ENCODE peak calls at places on chromosomes 12 and 14, in six cellular contexts. One of them, this sample, is unnamed.

GRCh38 chr14:89266754-89267153 is 150.3 kb downstream of the FOXN3 start:
- DNase-seq in sigmoid colon: no peak
- DNase-seq in H1: no peak
- DNase-seq in transverse colon: no peak
- DNase-seq in GM12878: no peak
- DNase-seq in SK-N-SH: no peak
- DNase-seq in this sample: no peak

GRCh38 chr14:28635387-28635786 is 131.2 kb upstream of the FOXG1 start:
- DNase-seq in sigmoid colon: no peak
- DNase-seq in H1: no peak
- DNase-seq in transverse colon: no peak
- DNase-seq in GM12878: no peak
- DNase-seq in SK-N-SH: no peak
- DNase-seq in this sample: peak

GRCh38 chr14:50363734-50364113 is 33.0 kb downstream of the CDKL1 start:
- DNase-seq in sigmoid colon: no peak
- DNase-seq in H1: no peak
- DNase-seq in transverse colon: peak
- DNase-seq in GM12878: peak
- DNase-seq in SK-N-SH: no peak
- DNase-seq in this sample: peak

GRCh38 chr12:77493769-77494168 is 336.9 kb upstream of the NAV3 start:
- DNase-seq in sigmoid colon: no peak
- DNase-seq in H1: no peak
- DNase-seq in transverse colon: no peak
- DNase-seq in GM12878: no peak
- DNase-seq in SK-N-SH: no peak
- DNase-seq in this sample: no peak

GRCh38 chr14:49420201-49420600 is 166.0 kb downstream of the RPS29 start:
- DNase-seq in sigmoid colon: no peak
- DNase-seq in H1: no peak
- DNase-seq in transverse colon: no peak
- DNase-seq in GM12878: no peak
- DNase-seq in SK-N-SH: no peak
- DNase-seq in this sample: no peak

GRCh38 chr12:110972870-110973269 is 52.5 kb upstream of the MYL2 start:
- DNase-seq in sigmoid colon: no peak
- DNase-seq in H1: no peak
- DNase-seq in transverse colon: no peak
- DNase-seq in GM12878: no peak
- DNase-seq in SK-N-SH: no peak
- DNase-seq in this sample: no peak

GRCh38 chr12:48002179-48002601 is 2.1 kb downstream of the COL2A1 start:
- DNase-seq in sigmoid colon: no peak
- DNase-seq in H1: no peak
- DNase-seq in transverse colon: no peak
- DNase-seq in GM12878: no peak
- DNase-seq in SK-N-SH: peak
- DNase-seq in this sample: no peak

GRCh38 chr12:104583311-104583710 is 126.6 kb downstream of the CHST11 start:
- DNase-seq in sigmoid colon: no peak
- DNase-seq in H1: no peak
- DNase-seq in transverse colon: no peak
- DNase-seq in GM12878: no peak
- DNase-seq in SK-N-SH: no peak
- DNase-seq in this sample: no peak

GRCh38 chr12:95169368-95169767 is 47.9 kb downstream of the FGD6 start:
- DNase-seq in sigmoid colon: no peak
- DNase-seq in H1: no peak
- DNase-seq in transverse colon: peak
- DNase-seq in GM12878: no peak
- DNase-seq in SK-N-SH: no peak
- DNase-seq in this sample: no peak

GRCh38 chr12:85733984-85734383 is 102.2 kb downstream of the RASSF9 start:
- DNase-seq in sigmoid colon: no peak
- DNase-seq in H1: no peak
- DNase-seq in transverse colon: no peak
- DNase-seq in GM12878: no peak
- DNase-seq in SK-N-SH: no peak
- DNase-seq in this sample: no peak

GRCh38 chr12:49230176-49230575 is 34.7 kb upstream of the TUBA1C start:
- DNase-seq in sigmoid colon: no peak
- DNase-seq in H1: no peak
- DNase-seq in transverse colon: no peak
- DNase-seq in GM12878: no peak
- DNase-seq in SK-N-SH: no peak
- DNase-seq in this sample: no peak

GRCh38 chr12:100427078-100427477 is 46.6 kb upstream of the NR1H4 start:
- DNase-seq in sigmoid colon: no peak
- DNase-seq in H1: no peak
- DNase-seq in transverse colon: no peak
- DNase-seq in GM12878: no peak
- DNase-seq in SK-N-SH: no peak
- DNase-seq in this sample: no peak

GRCh38 chr12:121576851-121577391 is 3.9 kb downstream of the KDM2B start:
- DNase-seq in sigmoid colon: no peak
- DNase-seq in H1: peak
- DNase-seq in transverse colon: no peak
- DNase-seq in GM12878: no peak
- DNase-seq in SK-N-SH: no peak
- DNase-seq in this sample: no peak

GRCh38 chr12:131444220-131445164 is 266.4 kb upstream of the SFSWAP start:
- DNase-seq in sigmoid colon: no peak
- DNase-seq in H1: no peak
- DNase-seq in transverse colon: no peak
- DNase-seq in GM12878: no peak
- DNase-seq in SK-N-SH: no peak
- DNase-seq in this sample: no peak

GRCh38 chr12:20463920-20464524 is 95.7 kb downstream of the PDE3A start:
- DNase-seq in sigmoid colon: no peak
- DNase-seq in H1: no peak
- DNase-seq in transverse colon: no peak
- DNase-seq in GM12878: no peak
- DNase-seq in SK-N-SH: peak
- DNase-seq in this sample: no peak

GRCh38 chr12:53231859-53232640 is at the start of gene RARG:
- DNase-seq in sigmoid colon: peak
- DNase-seq in H1: no peak
- DNase-seq in transverse colon: peak
- DNase-seq in GM12878: no peak
- DNase-seq in SK-N-SH: peak
- DNase-seq in this sample: peak

GRCh38 chr14:93047187-93047586 is 68.5 kb downstream of the ITPK1 start:
- DNase-seq in sigmoid colon: no peak
- DNase-seq in H1: no peak
- DNase-seq in transverse colon: no peak
- DNase-seq in GM12878: no peak
- DNase-seq in SK-N-SH: no peak
- DNase-seq in this sample: no peak

GRCh38 chr14:78519863-78520262 is 349.7 kb downstream of the NRXN3 start:
- DNase-seq in sigmoid colon: no peak
- DNase-seq in H1: peak
- DNase-seq in transverse colon: peak
- DNase-seq in GM12878: no peak
- DNase-seq in SK-N-SH: no peak
- DNase-seq in this sample: no peak

GRCh38 chr12:73106296-73106695 is 834.1 kb downstream of the TRHDE start:
- DNase-seq in sigmoid colon: no peak
- DNase-seq in H1: no peak
- DNase-seq in transverse colon: no peak
- DNase-seq in GM12878: no peak
- DNase-seq in SK-N-SH: no peak
- DNase-seq in this sample: no peak

GRCh38 chr12:94513527-94513926 is 53.9 kb upstream of the CEP83 start:
- DNase-seq in sigmoid colon: no peak
- DNase-seq in H1: no peak
- DNase-seq in transverse colon: no peak
- DNase-seq in GM12878: no peak
- DNase-seq in SK-N-SH: no peak
- DNase-seq in this sample: no peak

GRCh38 chr14:58245562-58245961 is 919 bp downstream of the PSMA3 start:
- DNase-seq in sigmoid colon: no peak
- DNase-seq in H1: no peak
- DNase-seq in transverse colon: no peak
- DNase-seq in GM12878: no peak
- DNase-seq in SK-N-SH: no peak
- DNase-seq in this sample: no peak

GRCh38 chr14:58239259-58240210 is 5.1 kb upstream of the PSMA3 start:
- DNase-seq in sigmoid colon: peak
- DNase-seq in H1: peak
- DNase-seq in transverse colon: peak
- DNase-seq in GM12878: peak
- DNase-seq in SK-N-SH: no peak
- DNase-seq in this sample: peak

GRCh38 chr14:58243790-58244555 is 670 bp upstream of the PSMA3 start:
- DNase-seq in sigmoid colon: no peak
- DNase-seq in H1: no peak
- DNase-seq in transverse colon: no peak
- DNase-seq in GM12878: no peak
- DNase-seq in SK-N-SH: no peak
- DNase-seq in this sample: no peak

GRCh38 chr14:58249611-58250010 is 5.0 kb downstream of the PSMA3 start:
- DNase-seq in sigmoid colon: no peak
- DNase-seq in H1: no peak
- DNase-seq in transverse colon: no peak
- DNase-seq in GM12878: no peak
- DNase-seq in SK-N-SH: no peak
- DNase-seq in this sample: no peak

GRCh38 chr14:58244556-58245387 is at the start of gene PSMA3:
- DNase-seq in sigmoid colon: peak
- DNase-seq in H1: peak
- DNase-seq in transverse colon: peak
- DNase-seq in GM12878: peak
- DNase-seq in SK-N-SH: peak
- DNase-seq in this sample: peak
- TF ChIP-seq EP300 in sigmoid colon: no peak
- TF ChIP-seq EP300 in H1: no peak
- TF ChIP-seq EP300 in transverse colon: no peak
- TF ChIP-seq EP300 in GM12878: no peak
- TF ChIP-seq EP300 in SK-N-SH: no peak
- TF ChIP-seq EP300 in this sample: peak

DNA sequence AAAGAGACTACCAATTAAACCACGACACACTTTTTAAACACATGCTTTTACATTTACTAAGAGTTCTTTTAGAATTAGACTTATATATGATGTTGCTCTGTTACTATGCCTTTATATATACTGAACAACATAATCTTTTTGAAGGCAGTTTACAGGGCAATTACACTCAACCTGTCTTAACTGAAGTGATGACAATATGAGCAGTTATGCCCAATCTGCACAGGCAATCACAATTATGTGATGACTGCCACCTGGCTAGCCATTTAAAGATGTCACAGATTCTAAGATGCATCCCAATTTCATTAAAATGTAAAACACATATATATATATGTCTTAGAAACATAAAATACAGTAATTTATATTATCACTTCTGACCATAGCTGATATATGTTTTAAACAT is 112.6 kb downstream of the STXBP6 start:
- DNase-seq in sigmoid colon: no peak
- DNase-seq in H1: no peak
- DNase-seq in transverse colon: no peak
- DNase-seq in GM12878: no peak
- DNase-seq in SK-N-SH: no peak
- DNase-seq in this sample: no peak
- TF ChIP-seq EP300 in sigmoid colon: no peak
- TF ChIP-seq EP300 in H1: no peak
- TF ChIP-seq EP300 in transverse colon: no peak
- TF ChIP-seq EP300 in GM12878: no peak
- TF ChIP-seq EP300 in SK-N-SH: no peak
- TF ChIP-seq EP300 in this sample: no peak

DNA sequence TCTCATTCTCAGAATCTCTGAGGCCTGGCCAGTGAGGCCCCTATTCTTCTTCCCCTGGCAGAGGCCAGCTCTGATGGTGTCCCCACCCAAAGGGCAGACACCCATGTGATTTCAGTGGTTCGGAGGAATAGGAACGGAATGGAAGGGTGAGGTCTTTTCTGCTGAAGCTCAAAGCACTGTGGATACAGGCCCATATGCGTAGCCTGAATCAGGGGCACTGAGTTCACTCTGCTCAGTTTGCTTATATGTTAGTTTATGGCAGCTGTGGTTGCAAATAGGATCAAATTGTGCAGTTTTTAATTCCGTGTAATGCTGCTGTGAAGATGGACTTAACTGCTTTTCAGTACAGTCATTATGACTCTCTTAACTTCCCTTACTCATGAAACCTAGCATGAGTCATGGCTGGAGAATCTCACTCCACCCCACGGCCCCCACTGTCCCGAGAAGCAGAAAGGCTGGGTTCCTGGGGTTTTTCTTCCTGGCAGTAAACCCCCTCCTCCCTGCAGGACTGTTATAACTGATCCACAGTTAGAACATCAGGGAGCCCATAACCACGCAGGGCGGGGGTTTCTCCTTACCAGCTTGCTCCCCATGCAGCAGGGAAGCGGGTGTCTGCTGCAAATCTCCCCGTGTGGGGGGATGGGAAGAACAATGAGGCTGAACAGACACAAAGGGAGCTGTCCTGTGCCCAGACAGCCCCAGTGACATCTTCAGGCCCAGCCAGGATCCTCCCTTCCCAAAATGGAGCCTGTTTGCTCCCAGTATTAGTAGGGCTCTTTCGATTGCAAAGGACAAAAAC is 122.7 kb downstream of the SLC38A6 start:
- DNase-seq in sigmoid colon: peak
- DNase-seq in H1: peak
- DNase-seq in transverse colon: peak
- DNase-seq in GM12878: no peak
- DNase-seq in SK-N-SH: peak
- DNase-seq in this sample: peak
- TF ChIP-seq EP300 in sigmoid colon: no peak
- TF ChIP-seq EP300 in H1: no peak
- TF ChIP-seq EP300 in transverse colon: no peak
- TF ChIP-seq EP300 in GM12878: no peak
- TF ChIP-seq EP300 in SK-N-SH: peak
- TF ChIP-seq EP300 in this sample: no peak

DNA sequence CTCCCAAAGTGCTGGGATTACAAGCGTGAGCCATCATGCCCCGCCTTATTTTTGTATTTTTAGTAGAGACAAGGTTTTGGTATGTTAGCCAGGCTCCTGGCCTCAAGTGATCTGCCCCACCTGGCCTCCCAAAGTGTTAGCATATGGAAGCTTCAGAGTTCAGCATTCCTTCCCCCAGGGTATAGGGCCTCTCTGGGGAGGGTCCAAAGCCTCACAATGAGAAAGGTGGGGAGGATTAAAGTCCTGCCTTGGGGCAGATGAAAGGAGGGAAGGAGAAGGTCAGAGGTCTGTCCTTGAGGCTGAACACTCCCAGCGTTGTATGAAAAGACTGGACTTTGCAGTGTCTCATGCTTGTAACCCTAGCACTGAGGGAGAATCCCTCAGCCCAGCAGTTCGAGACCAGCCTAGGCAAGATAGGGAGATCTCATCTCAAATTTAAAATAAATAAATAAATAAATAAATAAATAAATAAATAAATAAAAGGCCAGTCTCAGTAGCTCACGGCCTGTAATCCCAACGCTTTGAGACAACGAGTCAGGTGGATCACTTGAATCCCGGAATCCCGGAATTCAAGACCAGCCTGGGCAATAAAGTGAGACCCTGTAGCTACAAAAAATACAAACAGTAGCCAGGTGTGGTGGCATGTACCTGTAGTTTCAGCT is 22.0 kb upstream of the RCOR1 start:
- DNase-seq in sigmoid colon: no peak
- DNase-seq in H1: no peak
- DNase-seq in transverse colon: no peak
- DNase-seq in GM12878: no peak
- DNase-seq in SK-N-SH: no peak
- DNase-seq in this sample: no peak
- TF ChIP-seq EP300 in sigmoid colon: no peak
- TF ChIP-seq EP300 in H1: no peak
- TF ChIP-seq EP300 in transverse colon: no peak
- TF ChIP-seq EP300 in GM12878: no peak
- TF ChIP-seq EP300 in SK-N-SH: no peak
- TF ChIP-seq EP300 in this sample: no peak

This sample was measured in tibial nerve.